ENCODE peak calls at places on chromosomes 6 and 20, in four cellular contexts. One of them, this sample, is unnamed.

GRCh38 chr6:21900730-21901129 is 307.2 kb downstream of the SOX4 start:
- DNase-seq in H9: no peak
- DNase-seq in IMR-90: peak
- DNase-seq in mesendoderm: no peak
- DNase-seq in this sample: no peak

GRCh38 chr6:151807513-151808330 is at the start of gene ESR1:
- DNase-seq in H9: peak
- DNase-seq in mesendoderm: peak
- DNase-seq in IMR-90: no peak
- DNase-seq in this sample: peak

GRCh38 chr6:103908898-103909297 is 950.8 kb downstream of the HACE1 start:
- DNase-seq in mesendoderm: peak
- DNase-seq in IMR-90: no peak
- DNase-seq in H9: peak
- DNase-seq in this sample: no peak

GRCh38 chr6:41639556-41640371 is 1.5 kb downstream of the MDFI start:
- DNase-seq in H9: peak
- DNase-seq in IMR-90: no peak
- DNase-seq in mesendoderm: peak
- DNase-seq in this sample: no peak

GRCh38 chr6:131924881-131925474 is 26.2 kb downstream of the CCN2 start:
- DNase-seq in IMR-90: peak
- DNase-seq in H9: no peak
- DNase-seq in mesendoderm: peak
- DNase-seq in this sample: no peak

GRCh38 chr6:5723905-5724691 is 282.6 kb downstream of the NRN1 start:
- DNase-seq in H9: no peak
- DNase-seq in IMR-90: no peak
- DNase-seq in mesendoderm: no peak
- DNase-seq in this sample: no peak

GRCh38 chr6:158817298-158818007 is 1.7 kb downstream of the EZR start:
- DNase-seq in IMR-90: peak
- DNase-seq in mesendoderm: peak
- DNase-seq in H9: no peak
- DNase-seq in this sample: no peak

GRCh38 chr6:159754959-159755914 is 6.6 kb upstream of the ACAT2 start:
- DNase-seq in IMR-90: no peak
- DNase-seq in mesendoderm: no peak
- DNase-seq in H9: no peak
- DNase-seq in this sample: no peak

GRCh38 chr20:58880994-58881752 is 28.7 kb downstream of the GNAS start:
- DNase-seq in IMR-90: no peak
- DNase-seq in mesendoderm: no peak
- DNase-seq in H9: no peak
- DNase-seq in this sample: no peak

GRCh38 chr20:1950836-1951235 is 43.0 kb downstream of the PDYN start:
- DNase-seq in mesendoderm: peak
- DNase-seq in H9: no peak
- DNase-seq in IMR-90: no peak
- DNase-seq in this sample: no peak

GRCh38 chr6:87870606-87871005 is 168.6 kb upstream of the AKIRIN2 start:
- DNase-seq in mesendoderm: no peak
- DNase-seq in IMR-90: no peak
- DNase-seq in H9: no peak
- DNase-seq in this sample: no peak

GRCh38 chr6:43933111-43933885 is 163.3 kb downstream of the VEGFA start:
- DNase-seq in mesendoderm: no peak
- DNase-seq in IMR-90: peak
- DNase-seq in H9: no peak
- DNase-seq in this sample: no peak

GRCh38 chr20:41169791-41170351 is 32.5 kb downstream of the PLCG1 start:
- DNase-seq in H9: no peak
- DNase-seq in mesendoderm: no peak
- DNase-seq in IMR-90: peak
- DNase-seq in this sample: no peak

GRCh38 chr6:35611235-35611634 is 77.5 kb downstream of the FKBP5 start:
- DNase-seq in mesendoderm: peak
- DNase-seq in IMR-90: peak
- DNase-seq in H9: no peak
- DNase-seq in this sample: no peak

GRCh38 chr20:50403565-50404418 is 106.4 kb upstream of the PTPN1 start:
- DNase-seq in IMR-90: no peak
- DNase-seq in mesendoderm: no peak
- DNase-seq in H9: no peak
- DNase-seq in this sample: no peak

GRCh38 chr20:36408219-36408618 is 102.1 kb downstream of the DLGAP4 start:
- DNase-seq in mesendoderm: no peak
- DNase-seq in H9: no peak
- DNase-seq in IMR-90: peak
- DNase-seq in this sample: no peak

GRCh38 chr20:33900515-33901131 is 89.5 kb downstream of the CHMP4B start:
- DNase-seq in IMR-90: no peak
- DNase-seq in mesendoderm: no peak
- DNase-seq in H9: no peak
- DNase-seq in this sample: no peak

GRCh38 chr20:50027611-50028105 is 44.9 kb downstream of the SNAI1 start:
- DNase-seq in H9: no peak
- DNase-seq in IMR-90: peak
- DNase-seq in mesendoderm: no peak
- DNase-seq in this sample: no peak

GRCh38 chr6:7463785-7464184 is 74.2 kb downstream of the RIOK1 start:
- DNase-seq in mesendoderm: peak
- DNase-seq in H9: peak
- DNase-seq in IMR-90: peak
- DNase-seq in this sample: no peak

DNA sequence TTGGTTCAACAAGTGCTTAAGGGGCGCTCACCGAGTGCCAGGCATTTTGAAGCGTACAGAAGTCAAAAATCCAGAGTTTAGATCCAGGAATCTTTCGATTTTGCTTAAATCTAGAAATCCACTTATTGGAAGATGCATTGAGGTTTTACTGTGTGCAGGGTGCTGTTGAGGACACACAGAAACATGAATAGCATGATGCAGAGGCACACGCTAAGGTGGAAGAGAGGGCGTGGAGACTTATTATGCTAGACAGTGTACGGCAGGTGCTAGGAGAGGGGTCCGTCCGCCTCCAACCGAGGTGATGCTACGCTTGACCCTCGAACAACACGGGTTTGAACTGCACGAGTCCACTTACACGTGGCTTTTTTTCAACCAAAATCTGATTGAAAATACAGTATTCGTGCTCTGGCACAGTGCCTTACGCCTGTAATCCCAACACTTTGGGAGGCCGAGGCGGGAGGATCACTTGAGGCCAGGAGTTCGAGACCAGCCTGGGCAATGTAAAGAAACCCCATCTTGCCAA is 1.0 kb upstream of the KIF13A start:
- DNase-seq in IMR-90: no peak
- DNase-seq in H9: no peak
- DNase-seq in mesendoderm: no peak
- DNase-seq in this sample: no peak
- H3K56ac ChIP-seq in IMR-90: peak
- H3K56ac ChIP-seq in H9: no peak
- H3K56ac ChIP-seq in mesendoderm: no peak
- H3K56ac ChIP-seq in this sample: no peak

DNA sequence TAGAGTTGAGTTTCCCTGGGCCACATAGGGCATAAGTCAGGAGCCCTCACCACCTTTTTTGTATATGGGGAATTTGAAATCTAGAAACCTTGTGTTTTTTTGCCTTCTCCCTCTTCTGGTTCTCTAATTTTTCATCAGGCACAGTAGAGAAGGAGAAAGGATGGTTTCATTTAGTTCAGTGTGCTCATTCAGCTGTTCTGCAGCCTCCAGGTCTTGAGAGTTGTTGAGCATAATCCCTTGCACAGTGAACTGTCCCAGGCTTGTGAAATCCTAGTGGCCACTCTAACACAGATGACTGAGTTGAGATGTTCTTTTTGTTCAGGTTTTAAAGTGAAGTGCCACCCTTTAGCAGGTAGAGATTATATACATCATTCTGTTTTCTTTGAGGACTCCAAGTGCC is 183.5 kb downstream of the CDKAL1 start:
- DNase-seq in mesendoderm: no peak
- DNase-seq in H9: no peak
- DNase-seq in IMR-90: no peak
- DNase-seq in this sample: no peak
- H3K56ac ChIP-seq in mesendoderm: no peak
- H3K56ac ChIP-seq in H9: no peak
- H3K56ac ChIP-seq in IMR-90: no peak
- H3K56ac ChIP-seq in this sample: no peak

GRCh38 chr20:46355778-46356177 is 47.5 kb upstream of the CDH22 start:
- DNase-seq in mesendoderm: peak
- DNase-seq in IMR-90: no peak
- DNase-seq in H9: no peak
- DNase-seq in this sample: no peak
- H3K56ac ChIP-seq in mesendoderm: no peak
- H3K56ac ChIP-seq in IMR-90: no peak
- H3K56ac ChIP-seq in H9: no peak
- H3K56ac ChIP-seq in this sample: no peak

DNA sequence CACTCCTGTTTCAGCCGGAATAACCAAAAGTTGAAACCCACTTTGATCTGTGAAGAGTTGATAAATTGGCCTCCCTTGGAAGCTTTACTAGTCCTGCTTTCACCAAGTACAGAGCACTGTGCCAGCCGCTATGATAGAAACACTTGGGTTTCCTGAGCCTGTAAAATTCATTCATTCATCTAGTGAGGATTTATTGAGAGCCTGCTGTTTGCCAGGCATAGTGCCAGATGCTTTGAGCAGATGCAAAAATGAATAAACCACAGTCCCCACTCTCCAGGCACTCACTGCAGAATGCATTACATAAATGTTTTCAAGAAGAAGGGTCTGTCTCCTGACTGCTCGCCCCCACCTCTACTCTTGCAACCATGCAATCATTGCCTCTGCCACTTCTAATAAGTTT is 25.3 kb upstream of the TMEM217 start:
- DNase-seq in mesendoderm: no peak
- DNase-seq in IMR-90: peak
- DNase-seq in H9: no peak
- DNase-seq in this sample: no peak
- H3K56ac ChIP-seq in mesendoderm: no peak
- H3K56ac ChIP-seq in IMR-90: no peak
- H3K56ac ChIP-seq in H9: no peak
- H3K56ac ChIP-seq in this sample: no peak